ENCODE peak calls at places on chromosomes 12 and 14, in nine cellular contexts. W is choroid plexus epithelial cell, N is mucosa of descending colon, L is psoas muscle, Z is HFF-Myc, X is tibial nerve, E is testis, A is left lung, J is colonic mucosa. H is an unnamed sample.

GRCh38 chr12:15910864-15911696 is at the start of gene DERA:
- DNase-seq in W (peak), N (peak), L (peak), Z (no peak), X (peak), E (peak), A (peak), J (peak), H (no peak)

GRCh38 chr12:59425798-59426197 is 170.0 kb upstream of the SLC16A7 start:
- DNase-seq in W (no peak), N (no peak), L (no peak), Z (no peak), X (no peak), E (no peak), A (no peak), J (no peak), H (no peak)

GRCh38 chr14:94636744-94637412 is 24.7 kb downstream of the SERPINA3 start:
- DNase-seq in W (peak), N (no peak), L (no peak), Z (no peak), X (no peak), E (no peak), A (no peak), J (no peak), H (no peak)

GRCh38 chr14:30225171-30225570 is 297.5 kb upstream of the PRKD1 start:
- DNase-seq in W (peak), N (no peak), L (peak), Z (no peak), X (peak), E (no peak), A (no peak), J (no peak), H (no peak)

GRCh38 chr12:12715459-12716150 is 1.6 kb upstream of the CDKN1B start:
- DNase-seq in W (peak), N (no peak), L (no peak), Z (no peak), X (peak), E (no peak), A (no peak), J (peak), H (no peak)

GRCh38 chr14:22812744-22813143 is 2.5 kb downstream of the SLC7A7 start:
- DNase-seq in W (no peak), N (no peak), L (no peak), Z (no peak), X (no peak), E (no peak), A (no peak), J (no peak), H (no peak)

GRCh38 chr14:99872786-99873440 is 79.7 kb downstream of the EML1 start:
- DNase-seq in W (peak), N (no peak), L (no peak), Z (no peak), X (no peak), E (no peak), A (no peak), J (no peak), H (no peak)

GRCh38 chr14:65184032-65184764 is 81.9 kb upstream of the MAX start:
- DNase-seq in W (peak), N (no peak), L (no peak), Z (no peak), X (no peak), E (no peak), A (no peak), J (no peak), H (no peak)

GRCh38 chr12:97322388-97322787 is 140.2 kb upstream of the RMST start:
- DNase-seq in W (no peak), N (no peak), L (no peak), Z (no peak), X (no peak), E (no peak), A (no peak), J (no peak), H (no peak)

GRCh38 chr12:132429122-132429931 is 60.6 kb upstream of the FBRSL1 start:
- DNase-seq in W (no peak), N (peak), L (no peak), Z (no peak), X (no peak), E (no peak), A (peak), J (peak), H (no peak)

GRCh38 chr12:85424581-85425348 is 144.7 kb downstream of the ALX1 start:
- DNase-seq in W (peak), N (no peak), L (no peak), Z (no peak), X (peak), E (no peak), A (peak), J (peak), H (no peak)

GRCh38 chr12:113757223-113758002 is 208.7 kb downstream of the RBM19 start:
- DNase-seq in W (no peak), N (no peak), L (no peak), Z (no peak), X (no peak), E (no peak), A (no peak), J (no peak), H (no peak)

GRCh38 chr14:95875831-95876768 is 532 bp upstream of the TUNAR start:
- DNase-seq in W (no peak), N (no peak), L (no peak), Z (no peak), X (no peak), E (peak), A (peak), J (no peak), H (no peak)

GRCh38 chr12:127519766-127520165 is 747.2 kb upstream of the TMEM132C start:
- DNase-seq in W (no peak), N (no peak), L (no peak), Z (no peak), X (no peak), E (no peak), A (no peak), J (no peak), H (no peak)

GRCh38 chr14:99363616-99364290 is 91.8 kb upstream of the BCL11B start:
- DNase-seq in W (no peak), N (no peak), L (no peak), Z (no peak), X (no peak), E (no peak), A (no peak), J (no peak), H (no peak)

GRCh38 chr12:2794261-2794735 is 472 bp upstream of the FKBP4 start:
- DNase-seq in W (no peak), N (no peak), L (peak), Z (no peak), X (no peak), E (peak), A (peak), J (peak), H (no peak)

GRCh38 chr12:101939856-101940265 is 62.5 kb downstream of the DRAM1 start:
- DNase-seq in W (peak), N (no peak), L (peak), Z (peak), X (peak), E (peak), A (no peak), J (peak), H (no peak)
- TF ChIP-seq CTCF in W (peak), N (peak), L (peak), Z (peak), X (peak), E (peak), A (peak), J (peak), H (peak)

GRCh38 chr12:65825323-65825572 is 965 bp downstream of the HMGA2 start:
- DNase-seq in W (no peak), N (no peak), L (no peak), Z (no peak), X (no peak), E (no peak), A (no peak), J (no peak), H (no peak)
- H3K4me3 ChIP-seq in W (peak), N (peak), L (peak), Z (peak), X (peak), E (peak), A (peak), J (peak), H (peak)

DNA sequence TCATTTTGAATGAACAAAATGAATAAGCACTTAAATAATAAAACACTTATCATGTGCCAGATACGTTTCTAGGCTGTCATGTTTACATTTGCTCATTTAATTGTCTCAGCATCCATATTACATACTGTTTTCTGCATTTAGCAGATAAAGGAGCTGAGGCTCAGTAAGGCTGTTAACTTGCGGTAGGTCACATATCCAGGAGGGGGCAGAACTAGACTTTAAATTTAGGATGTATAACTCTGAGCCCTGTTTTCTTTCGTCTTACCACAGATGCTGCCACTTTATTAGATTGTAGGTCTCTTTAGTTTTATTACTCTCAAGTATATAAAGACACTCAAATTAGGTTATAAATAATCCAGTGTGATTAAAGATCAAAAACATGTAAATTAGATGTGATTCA is 17.7 kb downstream of the IRAK4 start:
- DNase-seq in W (peak), N (no peak), L (no peak), Z (no peak), X (peak), E (no peak), A (no peak), J (no peak), H (no peak)
- TF ChIP-seq CTCF in W (peak), N (no peak), L (peak), Z (peak), X (peak), E (no peak), A (no peak), J (peak), H (peak)

GRCh38 chr14:49861581-49861922 is 9.0 kb upstream of the NEMF start:
- DNase-seq in W (peak), N (peak), L (peak), Z (peak), X (peak), E (peak), A (no peak), J (peak), H (peak)

GRCh38 chr14:49861923-49862673 is 9.5 kb upstream of the NEMF start:
- DNase-seq in W (peak), N (peak), L (peak), Z (peak), X (peak), E (peak), A (peak), J (peak), H (peak)

GRCh38 chr14:49863483-49864262 is 11.1 kb upstream of the NEMF start:
- DNase-seq in W (peak), N (no peak), L (no peak), Z (no peak), X (peak), E (peak), A (no peak), J (peak), H (no peak)

GRCh38 chr14:49858383-49858782 is 5.8 kb upstream of the NEMF start:
- DNase-seq in W (no peak), N (no peak), L (no peak), Z (no peak), X (no peak), E (no peak), A (no peak), J (no peak), H (no peak)

GRCh38 chr14:49860988-49861387 is 8.4 kb upstream of the NEMF start:
- DNase-seq in W (no peak), N (no peak), L (no peak), Z (no peak), X (no peak), E (no peak), A (no peak), J (no peak), H (no peak)
- H3K4me3 ChIP-seq in W (no peak), N (no peak), L (peak), Z (peak), X (peak), E (peak), A (no peak), J (no peak), H (peak)

GRCh38 chr12:22624908-22625646 is at the start of gene ETNK1:
- DNase-seq in W (peak), N (peak), L (peak), Z (peak), X (peak), E (peak), A (peak), J (peak), H (peak)
- TF ChIP-seq CTCF in W (no peak), N (no peak), L (no peak), Z (no peak), X (peak), E (no peak), A (no peak), J (no peak), H (no peak)

DNA sequence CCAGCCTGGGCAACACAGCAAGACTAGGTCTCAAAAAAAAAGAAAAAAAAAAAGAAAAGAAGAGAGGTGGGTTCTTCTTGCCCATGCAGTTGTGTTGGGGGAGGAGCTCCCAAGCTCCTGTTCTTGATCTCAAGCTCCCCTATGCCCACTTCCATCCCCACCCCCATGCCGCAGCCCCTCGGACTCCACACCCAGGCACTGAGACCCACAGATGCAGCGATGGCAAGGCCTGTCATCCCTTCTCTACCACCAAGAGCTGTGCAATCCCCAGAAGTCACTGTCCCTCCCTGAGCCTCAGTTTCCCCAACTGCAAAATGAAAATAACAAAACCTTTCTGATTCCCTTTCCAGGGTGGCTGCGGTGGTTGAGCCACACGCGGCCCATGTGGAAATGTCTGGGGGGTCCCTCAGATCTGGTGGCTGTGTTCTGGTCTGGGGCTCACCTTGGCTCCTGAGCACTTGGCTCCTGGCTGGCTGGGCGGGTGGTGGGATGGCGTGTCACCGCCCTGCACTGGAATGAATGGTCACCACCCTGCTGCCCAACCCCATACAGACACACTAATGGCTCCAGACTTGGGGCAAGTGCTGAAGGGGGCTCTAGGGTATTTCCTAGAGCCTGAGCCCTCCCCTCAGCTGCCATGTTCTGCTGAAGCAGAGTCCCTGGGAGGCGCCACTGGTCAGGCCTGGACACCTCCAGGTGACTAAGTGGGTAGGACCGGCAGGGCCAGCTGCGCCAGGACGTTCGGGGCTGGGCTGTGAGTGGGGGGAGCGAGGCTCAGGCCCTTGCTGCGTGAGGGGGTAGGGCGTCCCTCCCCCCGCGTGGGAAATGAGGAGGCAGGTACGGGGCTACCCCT is 22.5 kb upstream of the KIF26A start:
- DNase-seq in W (no peak), N (peak), L (peak), Z (no peak), X (no peak), E (no peak), A (peak), J (peak), H (no peak)
- H3K4me3 ChIP-seq in W (peak), N (peak), L (peak), Z (no peak), X (peak), E (no peak), A (peak), J (peak), H (peak)